ENCODE peak calls at places on chromosomes 7 and 10, in seven cellular contexts. L, F, A, U, T, V and N are unnamed samples.

GRCh38 chr7:142828101-142828500 is 26.8 kb upstream of the EPHB6 start:
- DNase-seq in L (no peak), F (no peak), V (no peak), T (no peak), U (no peak), A (no peak), N (no peak)

GRCh38 chr10:108556176-108556575 is 1367.1 kb downstream of the XPNPEP1 start:
- DNase-seq in L (no peak), U (no peak), F (no peak), T (no peak), V (no peak), A (no peak), N (no peak)

GRCh38 chr7:1264345-1265280 is 31.9 kb downstream of the UNCX start:
- DNase-seq in T (peak), U (peak), A (no peak), V (no peak), F (no peak), L (no peak), N (no peak)

GRCh38 chr10:71878327-71879034 is 27.4 kb upstream of the PSAP start:
- DNase-seq in U (no peak), A (peak), F (no peak), T (peak), V (no peak), L (peak), N (no peak)

GRCh38 chr7:144776447-144776846 is 59.4 kb downstream of the TPK1 start:
- DNase-seq in A (no peak), T (no peak), F (no peak), L (no peak), V (no peak), U (no peak), N (no peak)

GRCh38 chr7:46930336-46930735 is 651.6 kb downstream of the TNS3 start:
- DNase-seq in L (no peak), V (peak), A (no peak), U (no peak), T (no peak), F (peak), N (peak)

GRCh38 chr7:26413007-26413691 is 121.5 kb downstream of the SNX10 start:
- DNase-seq in A (no peak), T (no peak), V (no peak), L (no peak), F (no peak), U (no peak), N (no peak)

GRCh38 chr7:157401567-157402387 is 65.0 kb downstream of the DNAJB6 start:
- DNase-seq in A (peak), U (no peak), V (no peak), T (peak), L (no peak), F (no peak), N (no peak)

GRCh38 chr7:7157887-7158271 is 24.5 kb upstream of the C1GALT1 start:
- DNase-seq in T (no peak), U (no peak), V (no peak), L (no peak), A (no peak), F (no peak), N (peak)

GRCh38 chr10:32004161-32004591 is 52.0 kb downstream of the KIF5B start:
- DNase-seq in T (no peak), U (peak), V (no peak), F (no peak), L (peak), A (no peak), N (no peak)

GRCh38 chr7:104272767-104273384 is 55.5 kb upstream of the LHFPL3 start:
- DNase-seq in L (no peak), U (no peak), T (no peak), V (no peak), A (no peak), F (peak), N (peak)

GRCh38 chr10:81909453-81909852 is 34.5 kb downstream of the NRG3 start:
- DNase-seq in F (no peak), A (no peak), U (no peak), T (no peak), L (no peak), V (no peak), N (no peak)

GRCh38 chr10:45466784-45467183 is 92.8 kb downstream of the ALOX5 start:
- DNase-seq in T (no peak), V (no peak), L (no peak), U (no peak), F (no peak), A (no peak), N (no peak)

GRCh38 chr7:151070573-151070960 is 10.0 kb downstream of the FASTK start:
- DNase-seq in U (no peak), V (no peak), L (no peak), T (no peak), F (no peak), A (no peak), N (no peak)

GRCh38 chr7:93515144-93515543 is 59.4 kb downstream of the CALCR start:
- DNase-seq in F (no peak), A (no peak), L (no peak), V (no peak), T (no peak), U (no peak), N (peak)

GRCh38 chr10:14325325-14325955 is 5.3 kb downstream of the FRMD4A start:
- DNase-seq in L (peak), U (peak), F (no peak), A (no peak), T (peak), V (no peak), N (peak)

GRCh38 chr7:92763636-92764423 is 72.5 kb downstream of the CDK6 start:
- DNase-seq in F (no peak), T (no peak), L (no peak), U (no peak), V (no peak), A (no peak), N (peak)

GRCh38 chr10:122475130-122475529 is 13.8 kb downstream of the HTRA1 start:
- DNase-seq in T (no peak), L (no peak), A (peak), F (no peak), V (peak), U (peak), N (no peak)

GRCh38 chr10:24901686-24902399 is 50.6 kb downstream of the PRTFDC1 start:
- DNase-seq in F (peak), L (peak), T (no peak), V (peak), U (peak), A (peak), N (peak)

GRCh38 chr7:135728136-135728669 is at the start of gene SLC13A4:
- DNase-seq in T (no peak), L (no peak), F (no peak), V (no peak), U (no peak), A (no peak), N (peak)

GRCh38 chr7:84688671-84689070 is 494.1 kb upstream of the SEMA3A start:
- DNase-seq in A (no peak), U (no peak), L (no peak), T (no peak), V (no peak), F (no peak), N (peak)

GRCh38 chr10:128025437-128025836 is 100.8 kb downstream of the MKI67 start:
- DNase-seq in F (no peak), A (peak), U (no peak), T (no peak), V (no peak), L (no peak), N (no peak)

GRCh38 chr7:11751807-11752389 is 80.1 kb downstream of the THSD7A start:
- DNase-seq in T (no peak), V (no peak), F (no peak), L (no peak), U (no peak), A (no peak), N (no peak)

GRCh38 chr10:117370205-117370604 is 5.0 kb downstream of the PDZD8 start:
- DNase-seq in V (no peak), F (no peak), U (no peak), T (no peak), L (no peak), A (no peak), N (no peak)

GRCh38 chr10:97549587-97550322 is 22.8 kb upstream of the ANKRD2 start:
- DNase-seq in A (peak), U (peak), F (no peak), T (no peak), V (peak), L (no peak), N (no peak)

GRCh38 chr10:69956833-69957230 is 95.8 kb upstream of the MACROH2A2 start:
- DNase-seq in A (no peak), V (no peak), F (no peak), L (no peak), U (no peak), T (no peak), N (no peak)

GRCh38 chr10:125514206-125515162 is 168.5 kb downstream of the TEX36 start:
- DNase-seq in A (no peak), L (no peak), T (no peak), U (no peak), V (no peak), F (no peak), N (no peak)

GRCh38 chr10:125510998-125511397 is 172.0 kb downstream of the TEX36 start:
- DNase-seq in L (no peak), U (no peak), T (no peak), V (no peak), F (no peak), A (no peak), N (no peak)

GRCh38 chr10:125515571-125515970 is 167.4 kb downstream of the TEX36 start:
- DNase-seq in L (no peak), T (no peak), U (no peak), V (no peak), F (no peak), A (no peak), N (no peak)

DNA sequence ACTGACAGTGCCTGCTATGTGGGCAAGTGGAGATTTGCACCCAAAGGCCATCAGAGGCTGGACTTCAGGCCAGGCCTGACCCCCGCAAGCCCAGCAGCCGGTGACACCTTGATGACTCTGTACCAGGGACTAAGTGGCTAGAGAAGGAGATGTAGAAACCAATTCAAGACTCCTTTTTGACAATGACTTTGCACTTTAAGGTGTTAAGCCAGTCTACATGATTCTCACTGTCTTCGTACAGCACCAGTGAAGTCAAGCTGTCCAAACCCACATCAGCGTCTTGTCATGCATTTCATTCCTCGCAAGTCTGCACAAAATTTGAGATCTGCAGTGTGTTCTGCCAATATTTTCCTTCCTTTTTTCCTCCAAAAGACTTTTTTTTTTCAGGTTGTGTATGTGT is 169.2 kb downstream of the TEX36 start:
- DNase-seq in V (no peak), U (no peak), L (no peak), A (no peak), T (no peak), F (no peak), N (no peak)
- H3K27ac ChIP-seq in V (no peak), U (no peak), L (no peak), A (no peak), T (no peak), F (no peak), N (no peak)

DNA sequence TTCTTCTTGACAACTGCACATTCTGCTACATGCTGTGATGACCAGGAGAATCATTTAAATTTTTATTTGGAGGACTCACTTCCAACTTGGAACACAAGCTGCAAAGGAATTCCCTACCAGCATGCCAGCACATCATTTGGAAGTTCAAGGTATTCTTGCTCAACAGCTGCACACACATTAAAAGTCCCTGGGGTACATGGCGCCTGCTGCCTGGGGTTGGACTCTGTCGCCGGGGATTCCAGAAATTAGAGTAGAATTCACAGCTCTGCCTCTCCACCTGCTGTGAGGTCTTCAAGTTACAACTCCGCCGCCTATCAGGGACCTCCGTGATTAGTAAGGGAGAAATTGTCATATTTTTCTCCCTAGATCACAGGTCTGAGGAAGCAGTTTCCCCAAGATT is 1.1 kb downstream of the ZNF32 start:
- DNase-seq in U (no peak), T (no peak), L (no peak), F (no peak), V (no peak), A (no peak), N (no peak)
- H3K27ac ChIP-seq in U (no peak), T (no peak), L (peak), F (no peak), V (peak), A (no peak), N (no peak)

DNA sequence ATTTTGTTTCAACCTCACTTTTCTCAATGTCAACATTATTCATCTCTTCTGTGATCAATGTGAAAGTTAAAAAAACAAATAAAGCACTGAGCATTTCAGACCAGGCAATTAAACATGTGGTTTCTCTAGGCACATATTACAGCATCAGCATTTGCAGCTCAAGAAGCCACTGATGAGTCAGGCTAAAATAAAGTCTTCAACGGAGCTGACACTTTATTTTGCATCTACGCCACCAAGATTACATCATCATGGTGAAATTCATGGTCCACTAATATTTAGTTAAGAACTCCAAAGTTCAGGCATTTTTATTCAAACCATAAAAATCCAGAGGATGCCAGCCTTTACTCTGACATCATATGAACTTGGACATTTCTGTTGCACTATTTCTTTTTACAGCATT is 33.0 kb downstream of the MAGI2 start:
- DNase-seq in L (no peak), F (peak), T (no peak), A (no peak), V (no peak), U (no peak), N (peak)
- H3K27ac ChIP-seq in L (no peak), F (no peak), T (no peak), A (no peak), V (no peak), U (no peak), N (no peak)

GRCh38 chr10:30445716-30446115 is 11.7 kb downstream of the MAP3K8 start:
- DNase-seq in T (no peak), L (no peak), V (no peak), F (no peak), A (no peak), U (no peak), N (peak)
- H3K27ac ChIP-seq in T (no peak), L (peak), V (peak), F (peak), A (peak), U (peak), N (peak)

DNA sequence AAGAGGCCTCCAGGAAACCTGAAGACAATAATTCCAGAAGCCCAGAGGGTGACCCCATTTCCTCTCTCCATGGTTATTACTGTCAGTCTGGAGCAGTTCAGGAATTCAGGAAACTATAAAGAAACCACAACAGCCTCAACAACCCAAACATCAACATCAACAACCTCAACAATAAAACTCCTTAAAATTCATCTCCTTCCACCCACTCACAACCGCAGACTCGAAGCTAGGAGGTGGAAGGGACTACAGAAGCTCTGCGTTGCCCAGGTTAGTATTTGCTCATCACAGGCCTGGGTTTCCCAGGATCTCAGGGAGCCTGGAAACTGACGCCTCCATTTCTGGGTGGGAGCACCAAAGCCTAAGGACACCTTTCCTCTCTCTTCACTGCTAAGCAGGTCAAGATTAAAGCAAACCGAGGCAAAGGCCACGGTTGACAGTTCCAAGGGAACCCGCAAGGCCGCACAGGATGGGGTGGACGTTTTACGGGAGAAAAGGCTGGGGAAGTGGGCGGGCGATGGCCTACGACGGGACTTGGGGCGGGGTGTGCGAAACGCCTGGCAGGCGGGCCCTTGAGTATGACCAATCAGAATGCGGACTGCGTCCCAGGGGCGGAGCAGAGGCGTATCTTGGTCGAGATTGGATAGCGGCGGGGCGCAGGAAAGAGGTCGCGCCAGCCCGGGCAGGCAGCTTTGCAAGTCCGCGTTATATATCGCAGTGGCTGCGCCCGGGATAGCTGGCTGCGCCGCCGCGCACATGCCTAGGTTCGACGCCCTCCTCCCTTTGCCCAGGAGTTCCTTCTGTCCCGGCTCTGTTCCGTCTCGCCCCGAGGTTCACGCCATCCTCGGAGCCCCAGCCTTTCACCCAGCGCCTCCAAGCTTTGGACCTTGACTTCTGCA is at the start of gene ELOVL3:
- DNase-seq in A (peak), L (peak), V (peak), F (peak), U (peak), T (peak), N (peak)
- H3K27ac ChIP-seq in A (peak), L (peak), V (peak), F (peak), U (peak), T (peak), N (peak)

GRCh38 chr7:139915301-139915863 is 86.3 kb downstream of the TBXAS1 start:
- DNase-seq in T (no peak), A (no peak), F (peak), U (no peak), L (no peak), V (no peak), N (peak)
- H3K27ac ChIP-seq in T (peak), A (no peak), F (peak), U (peak), L (peak), V (no peak), N (peak)

GRCh38 chr10:110378019-110378418 is 73.3 kb upstream of the SMNDC1 start:
- DNase-seq in U (no peak), L (no peak), T (no peak), V (no peak), F (no peak), A (no peak), N (no peak)
- H3K27ac ChIP-seq in U (no peak), L (no peak), T (peak), V (no peak), F (no peak), A (no peak), N (no peak)

DNA sequence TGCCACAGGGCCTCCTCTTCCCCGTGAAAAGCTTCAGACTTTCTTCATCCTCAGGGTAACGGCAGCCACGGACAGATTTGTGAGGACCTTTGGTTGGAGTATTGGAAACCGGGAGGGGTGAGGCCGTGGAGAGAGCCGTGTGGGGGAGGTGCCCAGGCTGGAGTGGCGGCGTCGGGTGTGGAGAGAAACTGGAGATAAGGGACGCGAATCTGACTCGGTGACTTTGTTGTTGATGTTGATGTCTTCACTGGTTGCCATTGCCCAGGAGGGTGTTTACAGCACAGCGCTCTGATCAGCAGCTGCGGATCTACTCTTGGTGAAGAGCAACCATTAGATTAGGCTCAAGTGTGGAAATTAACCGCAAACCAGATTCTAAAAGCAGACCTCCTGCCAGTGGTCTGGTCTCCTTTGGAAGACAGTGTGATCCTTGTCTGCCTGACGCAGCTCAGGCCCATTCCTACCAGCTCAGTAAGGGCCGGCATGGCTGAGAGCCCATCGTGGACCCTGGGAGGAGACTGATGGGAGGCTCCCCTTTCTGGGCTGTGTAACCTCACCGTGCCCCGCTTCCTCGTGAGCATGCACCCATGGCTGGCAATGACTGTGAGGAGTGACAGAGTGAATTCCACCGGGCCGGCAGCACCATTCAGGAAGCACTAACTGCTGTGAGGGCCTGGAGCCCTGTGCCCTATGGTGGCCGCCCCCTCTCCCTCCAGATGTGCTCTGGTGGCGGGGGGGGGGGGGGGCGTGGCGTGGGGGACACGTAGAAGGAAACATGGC is 90.3 kb downstream of the INPP5A start:
- DNase-seq in V (peak), A (peak), L (peak), U (peak), F (no peak), T (peak), N (peak)
- H3K27ac ChIP-seq in V (peak), A (peak), L (peak), U (peak), F (no peak), T (peak), N (no peak)

GRCh38 chr10:43323245-43323644 is 48.2 kb upstream of the FXYD4 start:
- DNase-seq in U (no peak), F (no peak), L (no peak), T (no peak), V (no peak), A (no peak), N (no peak)
- H3K27ac ChIP-seq in U (no peak), F (no peak), L (no peak), T (peak), V (no peak), A (no peak), N (no peak)